ENCODE peak calls at places on chromosomes 11 and 22, in six cellular contexts. W, K, G, J, M and I are unnamed samples.

GRCh38 chr11:86559311-86559945 is 113.0 kb downstream of the ME3 start:
- DNase-seq in W (no peak), K (no peak), G (peak; percentile 53), J (no peak), M (peak; percentile 45), I (no peak)

GRCh38 chr11:79809487-79809886 is 368.7 kb upstream of the TENM4 start:
- DNase-seq in W (no peak), K (no peak), G (no peak), J (no peak), M (no peak), I (no peak)

GRCh38 chr22:44147821-44148574 is 32.7 kb upstream of the PARVG start:
- DNase-seq in W (no peak), K (no peak), G (no peak), J (no peak), M (no peak), I (no peak)

GRCh38 chr11:68682531-68682931 is 1.8 kb upstream of the GAL start:
- DNase-seq in W (no peak), K (no peak), G (no peak), J (no peak), M (no peak), I (no peak)

GRCh38 chr11:8068605-8069221 is 12.3 kb upstream of the TUB start:
- DNase-seq in W (peak; percentile 79), K (peak; percentile 55), G (peak; percentile 86), J (peak; percentile 83), M (peak; percentile 90), I (peak; percentile 92)

GRCh38 chr11:35192347-35192746 is 53.4 kb downstream of the CD44 start:
- DNase-seq in W (no peak), K (peak; percentile 32), G (peak; percentile 19), J (peak; percentile 82), M (peak; percentile 59), I (peak; percentile 86)

GRCh38 chr11:129723964-129724291 is 91.7 kb upstream of the TMEM45B start:
- DNase-seq in W (no peak), K (no peak), G (no peak), J (no peak), M (no peak), I (no peak)

GRCh38 chr22:42927966-42928365 is 70.9 kb upstream of the ARFGAP3 start:
- DNase-seq in W (no peak), K (no peak), G (no peak), J (no peak), M (no peak), I (no peak)

GRCh38 chr11:44326615-44327475 is 16.9 kb upstream of the ALX4 start:
- DNase-seq in W (no peak), K (no peak), G (no peak), J (no peak), M (no peak), I (no peak)

GRCh38 chr11:19919050-19919561 is 206.5 kb downstream of the NAV2 start:
- DNase-seq in W (no peak), K (peak; percentile 89), G (no peak), J (peak; percentile 83), M (peak; percentile 70), I (peak; percentile 88)

GRCh38 chr22:48950151-48950915 is 877.3 kb downstream of the BRD1 start:
- DNase-seq in W (no peak), K (no peak), G (peak; percentile 2), J (peak; percentile 44), M (no peak), I (no peak)

GRCh38 chr11:111960916-111961315 is 23.8 kb downstream of the DIXDC1 start:
- DNase-seq in W (no peak), K (peak; percentile 88), G (no peak), J (no peak), M (peak; percentile 87), I (no peak)

GRCh38 chr22:31148953-31149627 is 8.8 kb upstream of the PLA2G3 start:
- DNase-seq in W (peak; percentile 53), K (peak; percentile 85), G (peak; percentile 80), J (no peak), M (peak; percentile 74), I (peak; percentile 85)

GRCh38 chr11:33542921-33543320 is 157.7 kb downstream of the C11orf91 start:
- DNase-seq in W (peak; percentile 33), K (peak; percentile 62), G (peak; percentile 73), J (no peak), M (peak; percentile 53), I (peak; percentile 73)

GRCh38 chr11:75346912-75347647 is 4.4 kb downstream of the ARRB1 start:
- DNase-seq in W (no peak), K (peak; percentile 61), G (no peak), J (no peak), M (peak; percentile 41), I (peak; percentile 15)

GRCh38 chr11:36317992-36318391 is 21.9 kb downstream of the PRR5L start:
- DNase-seq in W (no peak), K (no peak), G (no peak), J (no peak), M (no peak), I (no peak)

GRCh38 chr11:62444271-62444833 is 25.5 kb downstream of the SCGB1A1 start:
- DNase-seq in W (peak; percentile 61), K (peak; percentile 34), G (peak; percentile 48), J (no peak), M (peak; percentile 53), I (peak; percentile 20)

GRCh38 chr11:114010931-114011330 is 36.0 kb downstream of the HTR3A start:
- DNase-seq in W (no peak), K (no peak), G (no peak), J (no peak), M (no peak), I (no peak)

GRCh38 chr22:44335903-44336803 is 23.4 kb upstream of the SHISAL1 start:
- DNase-seq in W (no peak), K (no peak), G (no peak), J (no peak), M (no peak), I (no peak)

GRCh38 chr22:38272373-38273134 is at the start of gene TMEM184B:
- DNase-seq in W (peak; percentile 58), K (peak; percentile 84), G (peak; percentile 82), J (peak; percentile 86), M (peak; percentile 63), I (peak; percentile 75)

GRCh38 chr11:120547871-120548681 is 36.5 kb downstream of the GRIK4 start:
- DNase-seq in W (no peak), K (peak; percentile 99), G (peak; percentile 95), J (peak; percentile 92), M (peak; percentile 98), I (peak; percentile 99)

GRCh38 chr22:50531546-50532352 is 1.9 kb upstream of the TYMP start:
- DNase-seq in W (peak; percentile 70), K (peak; percentile 83), G (no peak), J (peak; percentile 93), M (peak; percentile 65), I (peak; percentile 77)
- TF ChIP-seq POLR2A in W (no peak), K (peak; percentile 48), G (no peak), J (peak; percentile 60), M (no peak), I (peak; percentile 30)

GRCh38 chr22:39723463-39723862 is 152.9 kb downstream of the CACNA1I start:
- DNase-seq in W (no peak), K (no peak), G (no peak), J (no peak), M (no peak), I (no peak)

GRCh38 chr22:39724857-39725256 is 154.3 kb downstream of the CACNA1I start:
- DNase-seq in W (no peak), K (no peak), G (no peak), J (no peak), M (no peak), I (no peak)

GRCh38 chr22:39725351-39726035 is 154.9 kb downstream of the CACNA1I start:
- DNase-seq in W (no peak), K (no peak), G (no peak), J (no peak), M (no peak), I (peak; percentile 80)

GRCh38 chr22:39723899-39724351 is 153.4 kb downstream of the CACNA1I start:
- DNase-seq in W (no peak), K (no peak), G (peak; percentile 81), J (no peak), M (peak; percentile 78), I (no peak)

DNA sequence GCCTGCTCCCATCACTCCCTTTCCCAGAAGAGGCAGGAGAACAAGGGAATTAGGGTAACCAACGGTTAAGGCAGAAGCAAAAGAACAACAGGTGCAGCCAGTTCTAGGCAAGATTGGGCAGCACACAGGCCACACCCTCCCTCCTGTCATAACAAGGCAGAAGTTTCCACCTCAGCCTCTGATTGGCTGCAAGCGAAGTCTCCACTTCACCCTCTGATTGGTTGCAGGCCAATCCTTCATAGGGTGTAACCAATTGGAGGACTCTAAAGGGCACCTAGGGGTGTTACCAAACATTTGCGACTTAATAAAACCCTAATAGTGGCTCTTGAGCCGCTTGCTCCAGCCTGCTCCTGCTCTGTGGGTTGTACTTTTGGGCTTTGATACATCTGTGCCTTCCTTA is 153.8 kb downstream of the CACNA1I start:
- DNase-seq in W (no peak), K (no peak), G (peak; percentile 52), J (no peak), M (no peak), I (no peak)
- TF ChIP-seq CTCF in W (no peak), K (no peak), G (no peak), J (no peak), M (no peak), I (no peak)

DNA sequence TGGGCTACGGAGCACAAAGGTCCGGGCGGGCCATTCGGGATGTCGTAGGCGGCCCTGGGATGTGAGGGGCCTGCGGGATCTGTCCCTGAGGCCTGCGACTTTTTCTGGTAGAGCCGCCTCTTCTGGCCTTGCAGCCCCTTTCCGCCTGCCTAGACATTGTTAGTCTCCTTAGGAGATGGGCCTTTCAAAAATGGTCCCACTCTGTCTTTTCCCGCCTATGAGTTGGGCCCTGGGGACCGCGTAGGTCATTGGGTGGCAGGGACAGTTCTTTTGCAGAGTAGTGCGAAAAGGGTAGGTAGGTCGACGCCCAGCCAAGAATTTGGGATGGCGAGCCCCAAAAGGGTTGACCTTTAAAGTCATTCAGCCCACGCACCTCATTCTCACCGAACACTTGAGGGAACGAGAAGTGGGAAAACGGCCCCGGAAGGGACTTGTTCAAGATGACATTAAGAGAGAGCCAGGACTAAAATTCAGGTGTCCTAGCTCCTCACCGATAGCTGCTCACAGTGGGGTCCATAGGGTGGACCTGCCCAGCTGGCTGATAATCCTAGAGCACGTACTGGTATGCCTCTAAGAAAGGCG is 785 bp downstream of the OTUB1 start:
- DNase-seq in W (no peak), K (no peak), G (no peak), J (no peak), M (no peak), I (no peak)
- TF ChIP-seq POLR2A in W (no peak), K (no peak), G (no peak), J (no peak), M (no peak), I (no peak)

GRCh38 chr11:89125298-89125697 is 52.4 kb upstream of the TYR start:
- DNase-seq in W (no peak), K (no peak), G (no peak), J (no peak), M (no peak), I (no peak)
- TF ChIP-seq CTCF in W (no peak), K (no peak), G (no peak), J (no peak), M (no peak), I (no peak)

GRCh38 chr11:46122955-46123354 is 1.7 kb upstream of the PHF21A start:
- DNase-seq in W (no peak), K (no peak), G (no peak), J (no peak), M (peak; percentile 45), I (no peak)
- TF ChIP-seq POLR2A in W (no peak), K (no peak), G (no peak), J (no peak), M (no peak), I (no peak)